ENCODE peak calls at places on chromosomes 16 and 17, in seven cellular contexts. One of them, this sample, is unnamed.
A peak's percentile ranks its signal among the peaks of the same experiment; 100 is the strongest.

GRCh38 chr17:685006-685405 is 29.6 kb downstream of the VPS53 start:
- DNase-seq in HS-27A: no peak
- DNase-seq in stimulated activated CD4-positive, alpha-beta T cell treated with anti-CD3 and anti-CD28 coated beads, Interleukin-4, amount 100 ng/mL, for 48 hours: no peak
- DNase-seq in NCI-H1105: no peak
- DNase-seq in CD4-positive, CD25-positive, alpha-beta regulatory T cell: no peak
- DNase-seq in mucosa of gallbladder: no peak
- DNase-seq in IMR-90: no peak
- DNase-seq in this sample: no peak

GRCh38 chr17:64273006-64273405 is 9.9 kb upstream of the TEX2 start:
- DNase-seq in CD4-positive, CD25-positive, alpha-beta regulatory T cell: no peak
- DNase-seq in HS-27A: no peak
- DNase-seq in NCI-H1105: no peak
- DNase-seq in IMR-90: no peak
- DNase-seq in mucosa of gallbladder: no peak
- DNase-seq in stimulated activated CD4-positive, alpha-beta T cell treated with anti-CD3 and anti-CD28 coated beads, Interleukin-4, amount 100 ng/mL, for 48 hours: no peak
- DNase-seq in this sample: no peak

GRCh38 chr16:67397812-67398545 is 4.7 kb upstream of the TPPP3 start:
- DNase-seq in stimulated activated CD4-positive, alpha-beta T cell treated with anti-CD3 and anti-CD28 coated beads, Interleukin-4, amount 100 ng/mL, for 48 hours: no peak
- DNase-seq in mucosa of gallbladder: no peak
- DNase-seq in IMR-90: no peak
- DNase-seq in HS-27A: no peak
- DNase-seq in NCI-H1105: no peak
- DNase-seq in CD4-positive, CD25-positive, alpha-beta regulatory T cell: no peak
- DNase-seq in this sample: no peak

GRCh38 chr17:48610282-48611211 is at the start of gene HOXB7:
- DNase-seq in mucosa of gallbladder: peak; percentile 37
- DNase-seq in IMR-90: peak; percentile 62
- DNase-seq in CD4-positive, CD25-positive, alpha-beta regulatory T cell: peak; percentile 58
- DNase-seq in HS-27A: no peak
- DNase-seq in stimulated activated CD4-positive, alpha-beta T cell treated with anti-CD3 and anti-CD28 coated beads, Interleukin-4, amount 100 ng/mL, for 48 hours: peak; percentile 67
- DNase-seq in NCI-H1105: peak; percentile 53
- DNase-seq in this sample: peak; percentile 88

GRCh38 chr17:36524428-36524876 is 10.2 kb downstream of the MYO19 start:
- DNase-seq in mucosa of gallbladder: no peak
- DNase-seq in stimulated activated CD4-positive, alpha-beta T cell treated with anti-CD3 and anti-CD28 coated beads, Interleukin-4, amount 100 ng/mL, for 48 hours: no peak
- DNase-seq in HS-27A: no peak
- DNase-seq in CD4-positive, CD25-positive, alpha-beta regulatory T cell: no peak
- DNase-seq in IMR-90: peak; percentile 41
- DNase-seq in NCI-H1105: no peak
- DNase-seq in this sample: no peak

GRCh38 chr16:87586201-87586782 is 16.0 kb upstream of the JPH3 start:
- DNase-seq in stimulated activated CD4-positive, alpha-beta T cell treated with anti-CD3 and anti-CD28 coated beads, Interleukin-4, amount 100 ng/mL, for 48 hours: no peak
- DNase-seq in NCI-H1105: no peak
- DNase-seq in IMR-90: peak; percentile 10
- DNase-seq in HS-27A: no peak
- DNase-seq in CD4-positive, CD25-positive, alpha-beta regulatory T cell: no peak
- DNase-seq in mucosa of gallbladder: no peak
- DNase-seq in this sample: no peak

GRCh38 chr17:69363488-69364210 is 36.7 kb upstream of the ABCA5 start:
- DNase-seq in IMR-90: no peak
- DNase-seq in stimulated activated CD4-positive, alpha-beta T cell treated with anti-CD3 and anti-CD28 coated beads, Interleukin-4, amount 100 ng/mL, for 48 hours: no peak
- DNase-seq in HS-27A: no peak
- DNase-seq in NCI-H1105: no peak
- DNase-seq in CD4-positive, CD25-positive, alpha-beta regulatory T cell: no peak
- DNase-seq in mucosa of gallbladder: no peak
- DNase-seq in this sample: no peak

GRCh38 chr16:81181013-81181720 is 57.3 kb upstream of the BCO1 start:
- DNase-seq in NCI-H1105: peak; percentile 17
- DNase-seq in CD4-positive, CD25-positive, alpha-beta regulatory T cell: no peak
- DNase-seq in HS-27A: peak; percentile 98
- DNase-seq in mucosa of gallbladder: peak; percentile 89
- DNase-seq in stimulated activated CD4-positive, alpha-beta T cell treated with anti-CD3 and anti-CD28 coated beads, Interleukin-4, amount 100 ng/mL, for 48 hours: no peak
- DNase-seq in IMR-90: peak; percentile 97
- DNase-seq in this sample: peak; percentile 94

GRCh38 chr16:68214726-68215125 is 21.2 kb downstream of the ESRP2 start:
- DNase-seq in NCI-H1105: no peak
- DNase-seq in HS-27A: no peak
- DNase-seq in stimulated activated CD4-positive, alpha-beta T cell treated with anti-CD3 and anti-CD28 coated beads, Interleukin-4, amount 100 ng/mL, for 48 hours: no peak
- DNase-seq in IMR-90: no peak
- DNase-seq in CD4-positive, CD25-positive, alpha-beta regulatory T cell: no peak
- DNase-seq in mucosa of gallbladder: no peak
- DNase-seq in this sample: no peak

GRCh38 chr16:58508671-58509251 is 6.6 kb upstream of the SETD6 start:
- DNase-seq in HS-27A: no peak
- DNase-seq in NCI-H1105: no peak
- DNase-seq in CD4-positive, CD25-positive, alpha-beta regulatory T cell: no peak
- DNase-seq in stimulated activated CD4-positive, alpha-beta T cell treated with anti-CD3 and anti-CD28 coated beads, Interleukin-4, amount 100 ng/mL, for 48 hours: no peak
- DNase-seq in mucosa of gallbladder: no peak
- DNase-seq in IMR-90: no peak
- DNase-seq in this sample: peak; percentile 59

GRCh38 chr16:608019-608418 is 18.2 kb downstream of the RAB40C start:
- DNase-seq in CD4-positive, CD25-positive, alpha-beta regulatory T cell: no peak
- DNase-seq in stimulated activated CD4-positive, alpha-beta T cell treated with anti-CD3 and anti-CD28 coated beads, Interleukin-4, amount 100 ng/mL, for 48 hours: peak; percentile 49
- DNase-seq in IMR-90: no peak
- DNase-seq in HS-27A: no peak
- DNase-seq in NCI-H1105: no peak
- DNase-seq in mucosa of gallbladder: no peak
- DNase-seq in this sample: no peak